ENCODE peak calls at places on chromosomes 1 and 21, in ten cellular contexts. H is stimulated activated CD4-positive, alpha-beta T cell treated with anti-CD3 and anti-CD28 coated beads, Interleukin-1b, Interleukin-23, amount 100 ng/mL, for 48 hours; N is mesendoderm; W is heart right ventricle; Z is effector memory CD8-positive, alpha-beta T cell; U is AML-193; G is cardiac fibroblast; V is ecto neural progenitor cell; X is substantia nigra; Y is mammary epithelial cell. I is an unnamed sample.

GRCh38 chr1:53133261-53134041 is 9.0 kb downstream of the SLC1A7 start:
- DNase-seq in Z (no peak), X (no peak), H (no peak), V (no peak), W (no peak), G (no peak), Y (no peak), N (no peak), U (no peak), I (no peak)

GRCh38 chr21:34091032-34091431 is 17.7 kb downstream of the MRPS6 start:
- DNase-seq in N (no peak), W (no peak), G (no peak), H (no peak), Z (no peak), U (no peak), Y (no peak), X (no peak), V (no peak), I (no peak)

GRCh38 chr1:9652379-9653194 is 1.1 kb downstream of the PIK3CD start:
- DNase-seq in X (no peak), W (no peak), V (no peak), Y (no peak), H (peak), N (peak), Z (peak), U (peak), G (peak), I (no peak)

GRCh38 chr1:151986501-151987190 is 7.0 kb downstream of the S100A10 start:
- DNase-seq in V (no peak), Y (no peak), G (no peak), W (no peak), Z (no peak), N (peak), U (no peak), H (no peak), X (no peak), I (no peak)

GRCh38 chr1:151352001-151352718 is 5.1 kb upstream of the RFX5 start:
- DNase-seq in Z (no peak), X (no peak), N (no peak), H (no peak), W (no peak), Y (peak), V (no peak), G (peak), U (no peak), I (no peak)

GRCh38 chr1:80846966-80847365 is 953.8 kb upstream of the ADGRL2 start:
- DNase-seq in W (no peak), V (no peak), Z (no peak), G (no peak), U (no peak), X (no peak), N (no peak), Y (peak), H (no peak), I (no peak)

GRCh38 chr1:84352298-84353106 is 45.8 kb upstream of the DNASE2B start:
- DNase-seq in N (no peak), U (no peak), Y (no peak), V (no peak), X (no peak), H (no peak), W (no peak), G (no peak), Z (no peak), I (no peak)

GRCh38 chr1:153217212-153217611 is at the start of gene PRR9:
- DNase-seq in G (no peak), Z (no peak), X (no peak), U (no peak), Y (peak), H (no peak), N (peak), W (no peak), V (no peak), I (no peak)

GRCh38 chr1:33133478-33134105 is 48.3 kb downstream of the TRIM62 start:
- DNase-seq in W (no peak), X (no peak), U (no peak), Z (no peak), H (no peak), N (no peak), Y (no peak), G (peak), V (no peak), I (no peak)

GRCh38 chr1:21106709-21107108 is 70.0 kb downstream of the EIF4G3 start:
- DNase-seq in Z (no peak), X (no peak), G (no peak), W (no peak), Y (no peak), V (no peak), U (no peak), N (peak), H (no peak), I (no peak)

GRCh38 chr1:41539416-41539800 is 54.9 kb upstream of the EDN2 start:
- DNase-seq in Y (no peak), U (no peak), G (no peak), V (no peak), W (no peak), Z (no peak), H (no peak), X (no peak), N (no peak), I (no peak)

GRCh38 chr1:33143698-33144097 is 38.1 kb downstream of the TRIM62 start:
- DNase-seq in Z (no peak), X (no peak), Y (no peak), N (no peak), G (peak), W (no peak), U (no peak), V (no peak), H (no peak), I (no peak)

GRCh38 chr1:33383974-33384767 is 46.7 kb downstream of the PHC2 start:
- DNase-seq in Z (no peak), Y (peak), G (peak), X (no peak), W (no peak), U (no peak), H (no peak), V (no peak), N (no peak), I (no peak)

GRCh38 chr1:61131716-61132115 is 49.4 kb downstream of the NFIA start:
- DNase-seq in V (no peak), H (no peak), Y (no peak), X (no peak), U (no peak), W (no peak), Z (no peak), N (no peak), G (peak), I (no peak)

GRCh38 chr1:204565617-204566582 is 49.7 kb downstream of the MDM4 start:
- DNase-seq in U (peak), X (peak), G (peak), Y (peak), Z (peak), V (peak), N (peak), W (peak), H (peak), I (peak)

GRCh38 chr1:246454655-246455054 is 52.4 kb downstream of the SMYD3 start:
- DNase-seq in N (no peak), G (no peak), V (no peak), W (no peak), Z (no peak), Y (no peak), U (no peak), H (no peak), X (no peak), I (no peak)

GRCh38 chr1:90723561-90724108 is 6.5 kb upstream of the BARHL2 start:
- DNase-seq in Z (no peak), V (peak), W (no peak), U (no peak), Y (no peak), X (no peak), G (no peak), N (peak), H (no peak), I (no peak)

GRCh38 chr21:45607922-45608295 is 35.6 kb upstream of the PCBP3 start:
- DNase-seq in W (no peak), V (no peak), G (no peak), X (no peak), N (no peak), U (no peak), H (no peak), Z (no peak), Y (no peak), I (no peak)

GRCh38 chr1:64343105-64343960 is 126.6 kb upstream of the CACHD1 start:
- DNase-seq in V (no peak), W (no peak), Z (no peak), X (no peak), Y (peak), N (peak), U (no peak), G (peak), H (no peak), I (no peak)

GRCh38 chr1:93716974-93717373 is 35.3 kb upstream of the BCAR3 start:
- DNase-seq in G (peak), V (no peak), H (peak), W (no peak), U (no peak), N (peak), Y (peak), X (no peak), Z (no peak), I (no peak)

GRCh38 chr1:35085421-35085820 is 6.2 kb downstream of the ZMYM1 start:
- DNase-seq in Z (no peak), U (no peak), N (no peak), W (no peak), H (no peak), G (no peak), Y (peak), X (no peak), V (no peak), I (no peak)

GRCh38 chr1:39711359-39712340 is 20.4 kb upstream of the HPCAL4 start:
- DNase-seq in Y (no peak), U (no peak), H (no peak), W (no peak), X (no peak), Z (no peak), N (peak), V (no peak), G (peak), I (no peak)

GRCh38 chr1:59520759-59521442 is 224.0 kb downstream of the FGGY start:
- DNase-seq in X (no peak), G (peak), N (no peak), Y (no peak), H (no peak), W (peak), Z (no peak), U (no peak), V (no peak), I (no peak)

GRCh38 chr1:200372095-200372884 is 37.5 kb downstream of the ZNF281 start:
- DNase-seq in H (no peak), V (no peak), G (peak), W (no peak), U (no peak), X (no peak), N (peak), Y (peak), Z (no peak), I (peak)

GRCh38 chr1:206537141-206537540 is 29.8 kb downstream of the RASSF5 start:
- DNase-seq in U (no peak), H (no peak), V (no peak), Z (no peak), W (no peak), Y (no peak), G (no peak), N (no peak), X (no peak), I (no peak)

GRCh38 chr1:31487894-31488293 is 74.9 kb downstream of the SERINC2 start:
- DNase-seq in Z (no peak), N (no peak), W (no peak), X (no peak), H (no peak), G (no peak), Y (no peak), V (no peak), U (no peak), I (no peak)

GRCh38 chr1:67843746-67844145 is 10.5 kb upstream of the GNG12 start:
- DNase-seq in U (no peak), Y (no peak), G (no peak), N (no peak), X (no peak), H (no peak), Z (no peak), W (no peak), V (no peak), I (no peak)

GRCh38 chr1:201282931-201283829 is at the start of gene PKP1:
- DNase-seq in X (no peak), G (peak), H (peak), W (no peak), V (peak), Z (no peak), Y (peak), U (no peak), N (peak), I (peak)

GRCh38 chr1:36585760-36586072 is 103.0 kb upstream of the CSF3R start:
- DNase-seq in V (no peak), G (no peak), H (no peak), N (no peak), Y (peak), W (no peak), Z (no peak), U (no peak), X (no peak), I (no peak)

GRCh38 chr1:38334930-38335592 is 288.5 kb upstream of the POU3F1 start:
- DNase-seq in N (no peak), U (peak), G (no peak), Y (no peak), W (no peak), V (no peak), Z (no peak), H (peak), X (no peak), I (no peak)

GRCh38 chr1:197567442-197567841 is 207.8 kb downstream of the DENND1B start:
- DNase-seq in Y (no peak), U (no peak), G (no peak), X (no peak), Z (no peak), N (no peak), H (no peak), V (no peak), W (no peak), I (no peak)

GRCh38 chr21:42080788-42081083 is 9.6 kb downstream of the UMODL1 start:
- DNase-seq in V (no peak), N (no peak), Y (peak), Z (no peak), W (no peak), G (peak), X (no peak), H (no peak), U (no peak), I (no peak)